ENCODE peak calls at places on chromosomes 12 and 14, in four cellular contexts. P, R, T and D are unnamed samples.

GRCh38 chr14:23056956-23057756 is at the start of gene CDH24:
- DNase-seq in P (no peak), R (peak), T (no peak), D (peak)

GRCh38 chr12:104354167-104354867 is 50.8 kb downstream of the EID3 start:
- DNase-seq in P (no peak), R (no peak), T (no peak), D (no peak)

GRCh38 chr12:2387051-2387834 is 334.5 kb downstream of the CACNA1C start:
- DNase-seq in P (no peak), R (no peak), T (no peak), D (no peak)

GRCh38 chr14:58942516-58942915 is 246.0 kb upstream of the DAAM1 start:
- DNase-seq in P (no peak), R (no peak), T (no peak), D (no peak)

GRCh38 chr14:105180598-105181528 is at the start of gene NUDT14:
- DNase-seq in P (no peak), R (peak), T (no peak), D (peak)

GRCh38 chr14:66088661-66089060 is 397.5 kb upstream of the CCDC196 start:
- DNase-seq in P (no peak), R (no peak), T (no peak), D (no peak)

GRCh38 chr14:93543766-93544165 is 113.0 kb downstream of the UNC79 start:
- DNase-seq in P (no peak), R (no peak), T (no peak), D (no peak)

GRCh38 chr14:74531467-74531866 is 37.9 kb downstream of the ISCA2 start:
- DNase-seq in P (no peak), R (peak), T (no peak), D (no peak)

GRCh38 chr12:66092559-66093269 is 37.8 kb downstream of the LLPH start:
- DNase-seq in P (no peak), R (no peak), T (no peak), D (no peak)

GRCh38 chr14:71089974-71090373 is 182.7 kb downstream of the PCNX1 start:
- DNase-seq in P (no peak), R (no peak), T (no peak), D (no peak)

GRCh38 chr14:74552623-74553022 is 59.1 kb downstream of the ISCA2 start:
- DNase-seq in P (no peak), R (no peak), T (no peak), D (no peak)

GRCh38 chr14:68977137-68977740 is 1.9 kb downstream of the ACTN1 start:
- DNase-seq in P (no peak), R (no peak), T (no peak), D (no peak)

GRCh38 chr12:68359669-68360068 is 27.5 kb upstream of the MDM1 start:
- DNase-seq in P (no peak), R (no peak), T (peak), D (no peak)

GRCh38 chr12:22229652-22230279 is 104.7 kb downstream of the ST8SIA1 start:
- DNase-seq in P (no peak), R (no peak), T (no peak), D (no peak)

GRCh38 chr14:74161526-74162158 is 76.9 kb downstream of the LIN52 start:
- DNase-seq in P (no peak), R (no peak), T (no peak), D (no peak)

GRCh38 chr14:94367896-94368590 is 20.4 kb downstream of the SERPINA1 start:
- DNase-seq in P (no peak), R (no peak), T (no peak), D (no peak)

GRCh38 chr12:67720383-67720856 is 71.9 kb downstream of the DYRK2 start:
- DNase-seq in P (no peak), R (no peak), T (no peak), D (no peak)

GRCh38 chr12:113726254-113726819 is 239.8 kb downstream of the RBM19 start:
- DNase-seq in P (no peak), R (no peak), T (no peak), D (no peak)

GRCh38 chr12:31603546-31604009 is 12.6 kb upstream of the DENND5B start:
- DNase-seq in P (peak), R (no peak), T (no peak), D (no peak)

GRCh38 chr12:108761226-108761625 is 29.9 kb upstream of the CORO1C start:
- DNase-seq in P (no peak), R (no peak), T (no peak), D (no peak)

GRCh38 chr14:61128382-61129167 is 147.5 kb downstream of the SLC38A6 start:
- DNase-seq in P (no peak), R (no peak), T (no peak), D (no peak)

GRCh38 chr14:61140872-61141271 is 140.3 kb downstream of the TMEM30B start:
- DNase-seq in P (no peak), R (no peak), T (no peak), D (no peak)

GRCh38 chr12:79444089-79444488 is 246.7 kb downstream of the PAWR start:
- DNase-seq in P (no peak), R (no peak), T (no peak), D (no peak)

GRCh38 chr12:132366341-132366861 is 37.0 kb upstream of the GALNT9 start:
- DNase-seq in P (no peak), R (no peak), T (no peak), D (no peak)

GRCh38 chr14:96260341-96260821 is 4.4 kb downstream of the BDKRB1 start:
- DNase-seq in P (no peak), R (no peak), T (no peak), D (no peak)

GRCh38 chr12:3453947-3454675 is 36.9 kb upstream of the PRMT8 start:
- DNase-seq in P (no peak), R (no peak), T (no peak), D (no peak)

GRCh38 chr12:3154006-3154405 is 76.8 kb downstream of the TSPAN9 start:
- DNase-seq in P (no peak), R (no peak), T (no peak), D (no peak)

GRCh38 chr14:88908216-88908615 is 83.8 kb downstream of the TTC8 start:
- DNase-seq in P (no peak), R (no peak), T (no peak), D (no peak)

GRCh38 chr12:80781313-80781712 is 64.6 kb downstream of the MYF5 start:
- DNase-seq in P (no peak), R (no peak), T (no peak), D (no peak)

GRCh38 chr12:80776706-80777105 is 60.0 kb downstream of the MYF5 start:
- DNase-seq in P (no peak), R (no peak), T (no peak), D (no peak)

GRCh38 chr12:80780746-80781145 is 64.0 kb downstream of the MYF5 start:
- DNase-seq in P (no peak), R (no peak), T (no peak), D (no peak)

GRCh38 chr12:80778005-80778541 is 61.4 kb downstream of the MYF5 start:
- DNase-seq in P (peak), R (no peak), T (peak), D (peak)

DNA sequence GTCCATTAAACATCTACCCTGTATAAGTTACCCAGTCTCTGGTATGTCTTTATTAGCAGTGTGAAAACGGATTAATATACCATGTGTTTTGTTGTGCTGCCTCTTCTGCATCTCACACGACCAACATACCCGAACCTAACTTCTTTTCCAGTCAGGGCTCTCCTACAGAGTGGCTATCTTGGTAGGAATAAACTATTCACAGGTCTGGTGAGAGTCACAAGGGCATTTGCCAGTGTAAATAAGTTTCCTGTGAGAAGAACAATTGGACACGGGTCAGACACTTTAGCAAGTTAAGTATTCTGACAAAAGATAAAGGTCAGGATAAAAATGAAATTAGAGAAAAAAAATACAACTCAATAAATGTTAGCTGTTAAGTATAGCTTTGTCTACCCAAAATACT is 60.9 kb downstream of the MYF5 start:
- DNase-seq in P (no peak), R (no peak), T (no peak), D (no peak)
- TF ChIP-seq SPI1 in P (no peak), R (no peak), T (no peak), D (no peak)

GRCh38 chr12:106226884-106227640 is 20.8 kb downstream of the CKAP4 start:
- DNase-seq in P (no peak), R (peak), T (no peak), D (peak)
- TF ChIP-seq SPI1 in P (no peak), R (no peak), T (no peak), D (no peak)

DNA sequence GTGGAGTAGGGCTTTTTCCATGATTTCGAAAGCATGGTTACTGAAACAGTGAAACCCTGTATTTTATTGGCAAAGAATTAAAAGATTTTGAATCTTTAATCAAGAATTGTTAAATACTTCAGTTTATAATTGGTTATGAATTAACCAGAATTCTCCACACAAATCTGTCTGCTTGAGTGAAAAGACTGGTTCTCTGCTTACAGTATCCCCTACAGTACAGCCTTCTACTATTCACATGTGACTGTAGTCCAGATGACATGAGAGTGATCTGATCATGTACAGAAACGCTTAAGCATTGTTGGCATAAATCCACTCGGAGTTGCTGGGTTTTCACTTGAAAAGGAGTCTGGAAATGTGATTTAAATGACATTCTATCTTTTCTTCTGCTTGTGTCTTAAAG is 221.9 kb upstream of the LRIG3 start:
- DNase-seq in P (no peak), R (no peak), T (no peak), D (no peak)
- TF ChIP-seq SPI1 in P (no peak), R (no peak), T (no peak), D (no peak)

GRCh38 chr14:42299692-42300091 is 693.0 kb downstream of the LRFN5 start:
- DNase-seq in P (peak), R (no peak), T (no peak), D (no peak)
- TF ChIP-seq SPI1 in P (no peak), R (no peak), T (no peak), D (no peak)

GRCh38 chr12:129084875-129085826 is 231.9 kb downstream of the GLT1D1 start:
- DNase-seq in P (no peak), R (no peak), T (no peak), D (no peak)
- TF ChIP-seq SPI1 in P (no peak), R (no peak), T (no peak), D (no peak)

GRCh38 chr14:51014086-51014485 is 69.8 kb upstream of the PYGL start:
- DNase-seq in P (no peak), R (no peak), T (no peak), D (no peak)
- TF ChIP-seq SPI1 in P (no peak), R (no peak), T (no peak), D (no peak)

GRCh38 chr12:644818-645552 is 18.3 kb downstream of the NINJ2 start:
- DNase-seq in P (no peak), R (no peak), T (no peak), D (no peak)
- TF ChIP-seq SPI1 in P (no peak), R (no peak), T (no peak), D (no peak)